ENCODE peak calls at places on chromosomes 12 and 14, in seven cellular contexts. One of them, this sample, is unnamed.

GRCh38 chr12:115660211-115660805 is 617.2 kb downstream of the MED13L start:
- DNase-seq in B cell: no peak
- DNase-seq in activated CD8-positive, alpha-beta T cell treated with anti-CD3 and anti-CD28 coated beads for 36 hours: no peak
- DNase-seq in AG10803: peak; percentile 66
- DNase-seq in K562: no peak
- DNase-seq in nephron progenitor cell: no peak
- DNase-seq in GM13977: no peak
- DNase-seq in this sample: peak; percentile 55

GRCh38 chr14:103442288-103442687 is 57.1 kb downstream of the MARK3 start:
- DNase-seq in AG10803: peak; percentile 58
- DNase-seq in GM13977: no peak
- DNase-seq in B cell: no peak
- DNase-seq in nephron progenitor cell: no peak
- DNase-seq in activated CD8-positive, alpha-beta T cell treated with anti-CD3 and anti-CD28 coated beads for 36 hours: no peak
- DNase-seq in K562: no peak
- DNase-seq in this sample: no peak

GRCh38 chr14:103488960-103489359 is 33.7 kb downstream of the CKB start:
- DNase-seq in B cell: no peak
- DNase-seq in AG10803: peak; percentile 25
- DNase-seq in GM13977: no peak
- DNase-seq in nephron progenitor cell: no peak
- DNase-seq in K562: no peak
- DNase-seq in activated CD8-positive, alpha-beta T cell treated with anti-CD3 and anti-CD28 coated beads for 36 hours: no peak
- DNase-seq in this sample: no peak

GRCh38 chr12:116601524-116601923 is 42.3 kb downstream of the MAP1LC3B2 start:
- DNase-seq in activated CD8-positive, alpha-beta T cell treated with anti-CD3 and anti-CD28 coated beads for 36 hours: peak; percentile 37
- DNase-seq in GM13977: no peak
- DNase-seq in AG10803: peak; percentile 30
- DNase-seq in B cell: no peak
- DNase-seq in nephron progenitor cell: no peak
- DNase-seq in K562: peak; percentile 58
- DNase-seq in this sample: peak; percentile 57

GRCh38 chr14:69880051-69880487 is 853 bp downstream of the SMOC1 start:
- DNase-seq in GM13977: no peak
- DNase-seq in activated CD8-positive, alpha-beta T cell treated with anti-CD3 and anti-CD28 coated beads for 36 hours: no peak
- DNase-seq in nephron progenitor cell: peak; percentile 64
- DNase-seq in AG10803: no peak
- DNase-seq in B cell: no peak
- DNase-seq in K562: no peak
- DNase-seq in this sample: peak; percentile 49

GRCh38 chr12:12436831-12437345 is 80.0 kb downstream of the BORCS5 start:
- DNase-seq in activated CD8-positive, alpha-beta T cell treated with anti-CD3 and anti-CD28 coated beads for 36 hours: no peak
- DNase-seq in B cell: no peak
- DNase-seq in GM13977: no peak
- DNase-seq in nephron progenitor cell: no peak
- DNase-seq in K562: no peak
- DNase-seq in AG10803: no peak
- DNase-seq in this sample: peak; percentile 29

GRCh38 chr14:37056473-37056872 is 115.9 kb downstream of the SLC25A21 start:
- DNase-seq in GM13977: no peak
- DNase-seq in B cell: no peak
- DNase-seq in activated CD8-positive, alpha-beta T cell treated with anti-CD3 and anti-CD28 coated beads for 36 hours: no peak
- DNase-seq in K562: peak; percentile 17
- DNase-seq in nephron progenitor cell: no peak
- DNase-seq in AG10803: peak; percentile 52
- DNase-seq in this sample: peak; percentile 80

GRCh38 chr12:4292266-4293063 is 18.9 kb downstream of the CCND2 start:
- DNase-seq in nephron progenitor cell: no peak
- DNase-seq in GM13977: no peak
- DNase-seq in K562: no peak
- DNase-seq in AG10803: no peak
- DNase-seq in B cell: no peak
- DNase-seq in activated CD8-positive, alpha-beta T cell treated with anti-CD3 and anti-CD28 coated beads for 36 hours: no peak
- DNase-seq in this sample: no peak

GRCh38 chr12:29200586-29200985 is 51.5 kb downstream of the FAR2 start:
- DNase-seq in GM13977: no peak
- DNase-seq in activated CD8-positive, alpha-beta T cell treated with anti-CD3 and anti-CD28 coated beads for 36 hours: no peak
- DNase-seq in K562: no peak
- DNase-seq in B cell: no peak
- DNase-seq in nephron progenitor cell: no peak
- DNase-seq in AG10803: no peak
- DNase-seq in this sample: no peak

GRCh38 chr12:102480401-102480800 is at the start of gene IGF1:
- DNase-seq in B cell: no peak
- DNase-seq in AG10803: peak; percentile 78
- DNase-seq in GM13977: no peak
- DNase-seq in K562: peak; percentile 73
- DNase-seq in nephron progenitor cell: no peak
- DNase-seq in activated CD8-positive, alpha-beta T cell treated with anti-CD3 and anti-CD28 coated beads for 36 hours: no peak
- DNase-seq in this sample: peak; percentile 24

GRCh38 chr12:121709478-121709890 is 3.1 kb upstream of the TMEM120B start:
- DNase-seq in B cell: no peak
- DNase-seq in AG10803: peak; percentile 79
- DNase-seq in activated CD8-positive, alpha-beta T cell treated with anti-CD3 and anti-CD28 coated beads for 36 hours: no peak
- DNase-seq in nephron progenitor cell: no peak
- DNase-seq in K562: no peak
- DNase-seq in GM13977: no peak
- DNase-seq in this sample: peak; percentile 67

GRCh38 chr12:87254371-87255030 is 774.7 kb downstream of the C12orf50 start:
- DNase-seq in GM13977: no peak
- DNase-seq in B cell: no peak
- DNase-seq in K562: no peak
- DNase-seq in activated CD8-positive, alpha-beta T cell treated with anti-CD3 and anti-CD28 coated beads for 36 hours: no peak
- DNase-seq in nephron progenitor cell: no peak
- DNase-seq in AG10803: no peak
- DNase-seq in this sample: peak; percentile 5

GRCh38 chr12:56634837-56635538 is 4.9 kb upstream of the BAZ2A start:
- DNase-seq in GM13977: peak; percentile 85
- DNase-seq in B cell: peak; percentile 82
- DNase-seq in AG10803: peak; percentile 78
- DNase-seq in nephron progenitor cell: peak; percentile 72
- DNase-seq in K562: peak; percentile 93
- DNase-seq in activated CD8-positive, alpha-beta T cell treated with anti-CD3 and anti-CD28 coated beads for 36 hours: peak; percentile 73
- DNase-seq in this sample: peak; percentile 95
- TF ChIP-seq CTCF in GM13977: peak; percentile 31
- TF ChIP-seq CTCF in B cell: no peak
- TF ChIP-seq CTCF in AG10803: peak; percentile 65
- TF ChIP-seq CTCF in nephron progenitor cell: peak; percentile 31
- TF ChIP-seq CTCF in K562: peak; percentile 76
- TF ChIP-seq CTCF in activated CD8-positive, alpha-beta T cell treated with anti-CD3 and anti-CD28 coated beads for 36 hours: no peak
- TF ChIP-seq CTCF in this sample: peak; percentile 43

DNA sequence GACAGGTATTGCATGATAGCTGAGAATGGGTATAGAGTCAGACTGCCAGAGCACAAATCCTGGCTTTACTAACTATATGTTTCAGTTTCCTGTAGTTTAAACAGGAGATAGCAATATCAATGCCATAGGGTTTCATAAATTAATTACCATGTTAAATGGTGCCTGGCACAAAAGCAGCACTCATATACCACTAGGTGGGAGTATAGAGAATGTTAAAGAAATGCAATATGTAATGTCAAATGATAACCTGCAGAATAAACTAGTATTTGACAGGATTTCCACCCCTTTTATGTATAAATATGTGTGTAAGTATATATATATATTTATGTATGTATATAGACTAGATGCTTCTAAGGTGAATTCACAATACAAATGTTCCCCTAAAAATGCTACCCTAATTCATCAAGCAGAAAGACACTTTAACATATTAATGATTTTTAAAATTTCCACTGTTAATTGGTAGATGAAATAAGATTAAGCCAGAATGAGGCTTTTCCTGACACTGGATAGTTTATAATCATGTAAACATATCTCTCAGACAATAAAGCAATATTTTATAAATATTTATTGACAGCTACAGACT is 8.6 kb downstream of the WDR89 start:
- DNase-seq in K562: peak; percentile 4
- DNase-seq in B cell: peak; percentile 42
- DNase-seq in AG10803: peak; percentile 25
- DNase-seq in GM13977: peak; percentile 30
- DNase-seq in nephron progenitor cell: no peak
- DNase-seq in activated CD8-positive, alpha-beta T cell treated with anti-CD3 and anti-CD28 coated beads for 36 hours: no peak
- DNase-seq in this sample: peak; percentile 44
- TF ChIP-seq CTCF in K562: peak; percentile 25
- TF ChIP-seq CTCF in B cell: peak; percentile 80
- TF ChIP-seq CTCF in AG10803: peak; percentile 66
- TF ChIP-seq CTCF in GM13977: peak; percentile 59
- TF ChIP-seq CTCF in nephron progenitor cell: peak; percentile 28
- TF ChIP-seq CTCF in activated CD8-positive, alpha-beta T cell treated with anti-CD3 and anti-CD28 coated beads for 36 hours: peak; percentile 50
- TF ChIP-seq CTCF in this sample: peak; percentile 46

GRCh38 chr14:89379006-89379405 is 38.0 kb downstream of the FOXN3 start:
- DNase-seq in GM13977: no peak
- DNase-seq in nephron progenitor cell: no peak
- DNase-seq in AG10803: no peak
- DNase-seq in K562: no peak
- DNase-seq in activated CD8-positive, alpha-beta T cell treated with anti-CD3 and anti-CD28 coated beads for 36 hours: no peak
- DNase-seq in B cell: no peak
- DNase-seq in this sample: no peak
- TF ChIP-seq CTCF in GM13977: no peak
- TF ChIP-seq CTCF in nephron progenitor cell: no peak
- TF ChIP-seq CTCF in AG10803: no peak
- TF ChIP-seq CTCF in K562: no peak
- TF ChIP-seq CTCF in activated CD8-positive, alpha-beta T cell treated with anti-CD3 and anti-CD28 coated beads for 36 hours: no peak
- TF ChIP-seq CTCF in B cell: no peak
- TF ChIP-seq CTCF in this sample: no peak

GRCh38 chr12:56346663-56347062 is 8.0 kb downstream of the IL23A start:
- DNase-seq in B cell: no peak
- DNase-seq in AG10803: no peak
- DNase-seq in nephron progenitor cell: no peak
- DNase-seq in activated CD8-positive, alpha-beta T cell treated with anti-CD3 and anti-CD28 coated beads for 36 hours: peak; percentile 51
- DNase-seq in GM13977: no peak
- DNase-seq in K562: peak; percentile 43
- DNase-seq in this sample: no peak
- TF ChIP-seq CTCF in B cell: no peak
- TF ChIP-seq CTCF in AG10803: no peak
- TF ChIP-seq CTCF in nephron progenitor cell: no peak
- TF ChIP-seq CTCF in activated CD8-positive, alpha-beta T cell treated with anti-CD3 and anti-CD28 coated beads for 36 hours: peak; percentile 58
- TF ChIP-seq CTCF in GM13977: peak; percentile 28
- TF ChIP-seq CTCF in K562: peak; percentile 46
- TF ChIP-seq CTCF in this sample: no peak

DNA sequence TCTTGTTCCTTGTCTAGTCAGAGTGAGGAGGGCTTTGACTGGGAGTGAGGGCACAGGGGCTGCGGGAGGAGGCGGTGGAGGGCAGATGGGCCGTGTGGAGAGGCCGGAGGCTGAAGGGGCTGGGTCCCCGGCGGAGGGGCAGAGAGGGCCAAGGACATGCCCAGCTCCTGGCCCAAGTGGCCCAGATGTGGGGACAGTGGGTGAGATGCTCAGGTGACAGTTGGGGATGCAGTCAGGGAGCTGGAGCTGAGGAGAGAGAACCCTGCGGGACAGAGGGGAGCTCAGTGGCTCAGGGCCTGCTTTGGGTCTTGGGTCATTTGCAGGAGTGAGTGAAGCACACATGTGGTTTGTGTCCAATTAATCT is 26.5 kb upstream of the PLD4 start:
- DNase-seq in AG10803: no peak
- DNase-seq in GM13977: peak; percentile 20
- DNase-seq in K562: no peak
- DNase-seq in B cell: no peak
- DNase-seq in activated CD8-positive, alpha-beta T cell treated with anti-CD3 and anti-CD28 coated beads for 36 hours: no peak
- DNase-seq in nephron progenitor cell: no peak
- DNase-seq in this sample: no peak
- TF ChIP-seq CTCF in AG10803: no peak
- TF ChIP-seq CTCF in GM13977: no peak
- TF ChIP-seq CTCF in K562: no peak
- TF ChIP-seq CTCF in B cell: no peak
- TF ChIP-seq CTCF in activated CD8-positive, alpha-beta T cell treated with anti-CD3 and anti-CD28 coated beads for 36 hours: no peak
- TF ChIP-seq CTCF in nephron progenitor cell: no peak
- TF ChIP-seq CTCF in this sample: no peak

GRCh38 chr12:33628087-33628486 is 188.5 kb upstream of the SYT10 start:
- DNase-seq in AG10803: no peak
- DNase-seq in activated CD8-positive, alpha-beta T cell treated with anti-CD3 and anti-CD28 coated beads for 36 hours: no peak
- DNase-seq in K562: peak; percentile 13
- DNase-seq in GM13977: no peak
- DNase-seq in B cell: no peak
- DNase-seq in nephron progenitor cell: no peak
- DNase-seq in this sample: peak; percentile 6
- TF ChIP-seq CTCF in AG10803: no peak
- TF ChIP-seq CTCF in activated CD8-positive, alpha-beta T cell treated with anti-CD3 and anti-CD28 coated beads for 36 hours: no peak
- TF ChIP-seq CTCF in K562: peak; percentile 16
- TF ChIP-seq CTCF in GM13977: no peak
- TF ChIP-seq CTCF in B cell: no peak
- TF ChIP-seq CTCF in nephron progenitor cell: no peak
- TF ChIP-seq CTCF in this sample: no peak

DNA sequence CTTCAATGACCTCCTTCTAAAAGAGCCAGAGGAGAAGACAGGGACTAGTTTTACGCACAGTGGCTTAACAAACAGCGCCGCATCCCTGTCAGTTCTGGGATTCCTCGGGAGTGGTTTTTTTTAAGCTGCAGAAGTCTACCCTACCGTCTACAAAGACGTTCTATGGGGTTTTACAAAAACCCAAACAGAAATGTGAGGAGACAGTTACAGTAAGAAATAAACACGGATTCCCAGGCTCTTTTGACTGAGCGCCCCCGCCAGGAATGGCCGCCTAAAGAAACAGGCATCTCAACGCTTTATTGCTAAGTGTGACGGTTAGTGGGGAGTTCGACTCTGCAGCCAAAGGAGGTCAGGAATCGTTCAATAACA is 484 bp downstream of the ALKBH1 start:
- DNase-seq in activated CD8-positive, alpha-beta T cell treated with anti-CD3 and anti-CD28 coated beads for 36 hours: peak; percentile 34
- DNase-seq in K562: peak; percentile 49
- DNase-seq in GM13977: peak; percentile 34
- DNase-seq in nephron progenitor cell: no peak
- DNase-seq in AG10803: peak; percentile 54
- DNase-seq in B cell: no peak
- DNase-seq in this sample: peak; percentile 59
- TF ChIP-seq CTCF in activated CD8-positive, alpha-beta T cell treated with anti-CD3 and anti-CD28 coated beads for 36 hours: peak; percentile 33
- TF ChIP-seq CTCF in K562: peak; percentile 47
- TF ChIP-seq CTCF in GM13977: peak; percentile 21
- TF ChIP-seq CTCF in nephron progenitor cell: no peak
- TF ChIP-seq CTCF in AG10803: peak; percentile 57
- TF ChIP-seq CTCF in B cell: no peak
- TF ChIP-seq CTCF in this sample: peak; percentile 29